ENCODE peak calls at places on chromosomes 6 and 20, in five cellular contexts. H is epithelial cell of esophagus, S is bronchial epithelial cell, X is kidney, G is right atrium auricular region. E is an unnamed sample.

GRCh38 chr20:33668087-33668790 is 1.5 kb downstream of the ACTL10 start:
- DNase-seq in H (no peak), S (no peak), X (peak; percentile 93), G (no peak), E (no peak)

GRCh38 chr6:56719310-56719709 is 76.6 kb upstream of the DST start:
- DNase-seq in H (no peak), S (no peak), X (no peak), G (no peak), E (peak; percentile 37)

GRCh38 chr6:5132741-5133140 is 47.6 kb downstream of the PPP1R3G start:
- DNase-seq in H (no peak), S (no peak), X (peak; percentile 91), G (peak; percentile 88), E (no peak)

GRCh38 chr6:158803733-158804143 is 15.4 kb downstream of the EZR start:
- DNase-seq in H (peak; percentile 63), S (peak; percentile 64), X (no peak), G (no peak), E (no peak)

GRCh38 chr6:100456178-100456880 is 8.4 kb downstream of the SIM1 start:
- DNase-seq in H (no peak), S (no peak), X (no peak), G (no peak), E (no peak)

GRCh38 chr20:48845721-48846306 is 18.0 kb upstream of the PREX1 start:
- DNase-seq in H (no peak), S (no peak), X (no peak), G (no peak), E (no peak)

GRCh38 chr20:61604494-61604893 is 352.4 kb downstream of the CDH4 start:
- DNase-seq in H (no peak), S (no peak), X (no peak), G (no peak), E (no peak)

GRCh38 chr6:139944131-139944530 is 569.7 kb upstream of the CITED2 start:
- DNase-seq in H (no peak), S (no peak), X (no peak), G (no peak), E (no peak)

GRCh38 chr20:52490715-52491430 is 299.3 kb upstream of the ZFP64 start:
- DNase-seq in H (peak; percentile 94), S (peak; percentile 96), X (no peak), G (no peak), E (peak; percentile 7)

GRCh38 chr6:14177413-14178082 is 60.0 kb downstream of the CD83 start:
- DNase-seq in H (peak; percentile 6), S (peak; percentile 7), X (no peak), G (no peak), E (no peak)
- TF ChIP-seq CTCF in H (no peak), S (no peak), X (no peak), G (no peak), E (no peak)

GRCh38 chr20:22101606-22102005 is 396.1 kb downstream of the PAX1 start:
- DNase-seq in H (no peak), S (no peak), X (no peak), G (no peak), E (no peak)

GRCh38 chr20:22093122-22093521 is 387.7 kb downstream of the PAX1 start:
- DNase-seq in H (no peak), S (no peak), X (no peak), G (no peak), E (no peak)

GRCh38 chr20:22099348-22099747 is 393.9 kb downstream of the PAX1 start:
- DNase-seq in H (no peak), S (no peak), X (no peak), G (no peak), E (no peak)

DNA sequence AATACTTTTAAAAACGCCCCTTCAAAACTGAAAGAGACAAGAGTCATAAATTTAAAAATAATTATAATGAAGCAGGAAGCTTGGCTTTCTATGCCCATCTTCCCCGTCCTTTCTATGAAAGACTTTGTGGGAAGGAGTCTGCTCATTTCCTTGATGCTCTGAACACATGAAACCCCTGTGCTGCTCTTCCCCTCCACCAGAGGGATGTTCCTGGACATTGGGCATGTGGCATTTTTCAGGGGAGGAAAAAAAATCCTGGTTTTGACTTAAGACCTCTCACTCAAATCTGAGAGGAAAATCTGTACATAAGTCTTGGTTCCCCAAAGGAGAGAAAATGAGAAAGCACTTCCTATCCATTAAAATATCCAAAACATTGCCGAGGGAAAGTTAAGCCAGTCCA is 393.0 kb downstream of the PAX1 start:
- DNase-seq in H (no peak), S (no peak), X (no peak), G (no peak), E (no peak)
- TF ChIP-seq CTCF in H (no peak), S (no peak), X (no peak), G (no peak), E (no peak)

DNA sequence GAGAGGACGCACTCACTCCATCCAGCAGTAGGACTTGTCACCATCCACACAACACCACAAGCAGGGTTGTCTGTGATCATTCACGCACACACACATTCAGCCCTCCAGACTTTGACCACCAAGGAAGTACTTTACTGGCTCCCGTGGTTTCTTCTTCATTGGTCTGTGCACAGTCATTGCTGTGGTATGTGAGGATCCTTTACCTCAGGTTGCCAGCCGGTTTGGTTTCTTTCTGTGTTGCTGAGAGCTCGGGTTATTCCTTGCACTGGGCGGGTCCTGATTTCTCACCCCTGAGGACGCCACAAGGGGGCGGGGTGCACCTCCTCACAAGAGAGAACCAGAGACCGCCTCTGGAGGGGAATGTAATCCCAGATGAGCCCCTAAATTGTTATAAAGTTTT is 11.2 kb downstream of the SLC35A1 start:
- DNase-seq in H (peak; percentile 46), S (peak; percentile 35), X (peak; percentile 51), G (no peak), E (peak; percentile 28)
- TF ChIP-seq CTCF in H (no peak), S (no peak), X (no peak), G (peak; percentile 34), E (peak; percentile 48)

DNA sequence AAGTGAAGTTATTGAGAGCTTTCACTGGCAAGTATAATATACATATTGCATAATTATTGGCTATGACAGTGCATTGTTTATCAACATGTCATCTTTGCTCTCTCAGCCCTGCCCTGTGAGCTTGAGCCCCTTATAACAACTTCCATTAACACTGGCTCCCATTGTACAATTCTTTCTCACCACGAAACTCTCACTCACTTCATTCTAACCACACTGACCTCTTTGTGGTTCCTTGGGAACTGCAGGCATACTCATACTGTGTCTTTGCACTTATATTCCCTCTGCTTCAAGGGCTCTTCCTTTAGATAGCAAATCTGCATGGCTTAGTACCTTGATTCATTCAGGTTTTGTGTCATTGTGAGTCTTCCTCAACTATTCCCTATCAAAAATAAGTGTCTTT is 411.8 kb downstream of the CDKAL1 start:
- DNase-seq in H (peak; percentile 20), S (no peak), X (no peak), G (no peak), E (peak; percentile 4)
- TF ChIP-seq CTCF in H (peak; percentile 32), S (no peak), X (no peak), G (no peak), E (peak; percentile 18)

GRCh38 chr6:35025241-35026188 is 115.6 kb downstream of the TCP11 start:
- DNase-seq in H (peak; percentile 15), S (peak; percentile 13), X (no peak), G (peak; percentile 57), E (no peak)
- TF ChIP-seq CTCF in H (no peak), S (peak; percentile 11), X (no peak), G (peak; percentile 62), E (no peak)

GRCh38 chr20:14948416-14948815 is 611.0 kb upstream of the FLRT3 start:
- DNase-seq in H (peak; percentile 46), S (peak; percentile 37), X (no peak), G (no peak), E (no peak)
- TF ChIP-seq CTCF in H (peak; percentile 47), S (peak; percentile 52), X (peak; percentile 29), G (no peak), E (no peak)